ENCODE peak calls at places on chromosomes 5 and 9, in eight cellular contexts. J, Y, Z, N, U, A, X and G are unnamed samples.

GRCh38 chr5:53397845-53398244 is 82.6 kb upstream of the FST start:
- DNase-seq in J (peak; percentile 30), Y (no peak), U (no peak), A (peak; percentile 14), Z (peak; percentile 90), X (peak; percentile 6), N (no peak), G (peak; percentile 33)

GRCh38 chr5:12147513-12147912 is 243.3 kb upstream of the CTNND2 start:
- DNase-seq in J (no peak), Z (no peak), A (no peak), N (no peak), X (no peak), U (no peak), Y (no peak), G (no peak)

GRCh38 chr5:36177715-36178556 is 26.0 kb downstream of the SKP2 start:
- DNase-seq in A (no peak), U (no peak), J (no peak), Z (peak; percentile 65), X (no peak), N (no peak), Y (no peak), G (no peak)

GRCh38 chr5:95773325-95774059 is 42.4 kb downstream of the RHOBTB3 start:
- DNase-seq in U (no peak), X (no peak), N (no peak), J (no peak), Y (no peak), Z (peak; percentile 90), A (no peak), G (no peak)

GRCh38 chr5:178465228-178465860 is 124.8 kb downstream of the COL23A1 start:
- DNase-seq in N (no peak), J (no peak), U (no peak), Y (no peak), A (no peak), Z (no peak), X (no peak), G (no peak)

GRCh38 chr5:6636293-6636692 is 3.1 kb downstream of the SRD5A1 start:
- DNase-seq in Z (no peak), Y (no peak), X (no peak), J (no peak), U (no peak), N (peak; percentile 68), A (no peak), G (no peak)

GRCh38 chr5:134130239-134130945 is 15.9 kb downstream of the TCF7 start:
- DNase-seq in X (no peak), Z (no peak), A (no peak), Y (no peak), U (no peak), N (peak; percentile 27), J (no peak), G (no peak)

GRCh38 chr5:89524785-89525184 is 641.8 kb upstream of the MEF2C start:
- DNase-seq in Z (no peak), N (no peak), J (no peak), X (no peak), U (no peak), Y (no peak), A (no peak), G (no peak)

DNA sequence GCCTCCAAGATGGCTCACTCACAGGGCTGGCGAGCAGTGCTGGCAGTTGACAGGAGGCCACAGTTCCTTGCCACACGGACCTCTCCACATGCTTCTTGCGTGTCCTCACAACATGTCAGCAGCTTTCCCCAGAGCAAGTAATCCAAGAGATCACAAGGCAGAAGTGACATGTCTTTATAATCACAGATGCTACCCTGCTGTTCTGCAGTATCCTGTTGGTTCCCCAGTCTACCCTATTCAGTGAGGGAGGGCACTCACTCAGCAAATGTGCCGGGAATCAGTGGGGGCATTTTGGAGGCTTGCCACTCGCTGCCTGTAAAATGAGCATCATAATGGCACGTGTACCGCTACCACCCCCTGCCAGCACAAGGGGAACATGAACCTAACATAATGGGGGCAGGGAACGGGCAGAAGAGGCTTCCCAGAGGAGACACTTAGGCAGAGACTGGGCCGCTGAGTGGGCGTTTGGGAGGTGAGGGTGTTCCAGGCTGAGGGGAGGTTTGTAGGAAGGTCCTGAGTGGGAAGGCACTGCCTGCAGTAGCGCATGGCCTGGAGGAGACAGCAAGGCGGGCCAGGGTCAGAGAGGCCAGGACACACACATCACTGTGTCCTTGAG is 70.1 kb downstream of the EXOSC2 start:
- DNase-seq in N (no peak), X (no peak), U (no peak), Y (no peak), Z (no peak), A (no peak), J (no peak), G (no peak)
- H3K4me1 ChIP-seq in N (peaks cover 22% of the 10 kb centered on the region), X (peaks cover 33% of the 10 kb centered on the region), U (peaks cover 7% of the 10 kb centered on the region), Y (peaks cover 10% of the 10 kb centered on the region), Z (peaks cover 28% of the 10 kb centered on the region), A (peaks cover 48% of the 10 kb centered on the region), J (peaks cover 28% of the 10 kb centered on the region), G (peaks cover 15% of the 10 kb centered on the region)

GRCh38 chr5:142769251-142769792 is 855 bp upstream of the ARHGAP26 start:
- DNase-seq in J (no peak), N (no peak), X (peak; percentile 32), U (no peak), Y (peak; percentile 31), A (no peak), Z (no peak), G (no peak)

GRCh38 chr5:142767925-142768324 is 2.3 kb upstream of the ARHGAP26 start:
- DNase-seq in A (no peak), N (no peak), Y (no peak), U (no peak), J (no peak), X (no peak), Z (no peak), G (no peak)

GRCh38 chr5:142772766-142773293 is 2.7 kb downstream of the ARHGAP26 start:
- DNase-seq in X (no peak), Y (no peak), J (no peak), N (no peak), A (no peak), U (no peak), Z (no peak), G (no peak)

GRCh38 chr5:142770650-142771609 is 753 bp downstream of the ARHGAP26 start:
- DNase-seq in X (peak; percentile 67), Z (no peak), A (peak; percentile 51), N (peak; percentile 84), U (peak; percentile 58), Y (peak; percentile 68), J (peak; percentile 51), G (peak; percentile 55)

GRCh38 chr5:142769793-142770649 is at the start of gene ARHGAP26:
- DNase-seq in X (peak; percentile 96), Y (peak; percentile 98), N (peak; percentile 99), J (peak; percentile 97), A (peak; percentile 99), Z (peak; percentile 91), U (peak; percentile 97), G (peak; percentile 98)
- TF ChIP-seq CTCF in X (no peak), Y (no peak), N (peak; percentile 41), J (peak; percentile 32), A (peak; percentile 42), Z (peak; percentile 46), U (peak; percentile 45), G (peak; percentile 43)

GRCh38 chr5:149414405-149415244 is 35.5 kb upstream of the IL17B start:
- DNase-seq in N (no peak), J (peak; percentile 39), Y (no peak), A (peak; percentile 67), X (no peak), U (no peak), Z (peak; percentile 79), G (peak; percentile 79)

GRCh38 chr5:149412783-149413476 is 33.8 kb upstream of the IL17B start:
- DNase-seq in U (no peak), Y (peak; percentile 40), X (no peak), J (peak; percentile 36), N (peak; percentile 55), A (no peak), Z (no peak), G (peak; percentile 58)

GRCh38 chr5:149415245-149415967 is 36.3 kb upstream of the IL17B start:
- DNase-seq in Y (no peak), N (no peak), J (no peak), X (no peak), A (no peak), U (no peak), Z (no peak), G (no peak)

GRCh38 chr5:149411738-149412519 is 32.8 kb upstream of the IL17B start:
- DNase-seq in N (peak; percentile 23), Y (no peak), Z (no peak), X (no peak), U (no peak), A (no peak), J (no peak), G (no peak)

DNA sequence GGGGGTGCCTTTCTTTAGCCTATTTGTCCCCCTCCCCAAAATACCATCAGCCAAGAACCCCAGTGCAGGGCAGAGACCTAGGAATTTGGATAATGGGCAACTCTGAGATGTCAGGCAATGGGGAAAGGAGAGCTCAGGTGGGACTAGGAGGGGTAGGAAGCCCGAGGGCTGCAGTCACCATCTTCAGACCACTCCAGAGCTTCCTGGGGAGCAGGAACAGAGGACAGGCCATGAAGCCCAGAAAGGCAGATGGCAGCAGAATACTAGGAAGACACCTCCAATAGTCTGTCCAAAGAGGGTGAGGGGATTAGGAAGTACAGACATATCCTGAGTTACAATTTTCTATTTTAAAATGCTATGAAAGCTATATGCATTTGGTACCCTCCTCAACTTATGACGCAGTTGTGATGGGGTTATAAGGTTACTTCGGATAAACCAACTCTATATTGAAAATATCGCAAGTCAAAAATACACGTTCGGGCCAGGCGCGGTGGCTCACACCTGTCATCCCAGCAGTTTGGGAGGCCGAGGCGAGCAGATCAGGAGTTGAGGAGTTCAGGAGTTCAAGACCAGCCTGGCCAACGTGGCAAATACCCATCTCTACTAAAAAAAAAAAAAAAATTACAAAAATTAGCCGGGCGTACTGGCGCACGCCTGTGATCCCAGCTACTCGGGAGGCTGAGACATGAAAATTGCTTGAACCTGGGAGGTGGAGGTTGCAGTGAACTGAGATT is 34.6 kb upstream of the IL17B start:
- DNase-seq in Y (no peak), N (peak; percentile 20), U (no peak), Z (no peak), A (no peak), J (no peak), X (no peak), G (no peak)
- H3K4me3 ChIP-seq in Y (peak overlapping the region; percentile 15), N (peak overlapping the region; percentile 55), U (no peak overlapping the region), Z (no peak overlapping the region), A (peak overlapping the region; percentile 63), J (peak overlapping the region; percentile 59), X (no peak overlapping the region), G (no peak overlapping the region)

GRCh38 chr5:40603378-40603777 is 76.3 kb upstream of the PTGER4 start:
- DNase-seq in A (no peak), N (no peak), Y (no peak), J (no peak), U (no peak), X (no peak), Z (peak; percentile 58), G (no peak)
- H3K4me1 ChIP-seq in A (peaks cover 11% of the 10 kb centered on the region), N (peaks cover 10% of the 10 kb centered on the region), Y (no peaks in the 10 kb centered on the region), J (no peaks in the 10 kb centered on the region), U (no peaks in the 10 kb centered on the region), X (no peaks in the 10 kb centered on the region), Z (peaks cover 9% of the 10 kb centered on the region), G (no peaks in the 10 kb centered on the region)

DNA sequence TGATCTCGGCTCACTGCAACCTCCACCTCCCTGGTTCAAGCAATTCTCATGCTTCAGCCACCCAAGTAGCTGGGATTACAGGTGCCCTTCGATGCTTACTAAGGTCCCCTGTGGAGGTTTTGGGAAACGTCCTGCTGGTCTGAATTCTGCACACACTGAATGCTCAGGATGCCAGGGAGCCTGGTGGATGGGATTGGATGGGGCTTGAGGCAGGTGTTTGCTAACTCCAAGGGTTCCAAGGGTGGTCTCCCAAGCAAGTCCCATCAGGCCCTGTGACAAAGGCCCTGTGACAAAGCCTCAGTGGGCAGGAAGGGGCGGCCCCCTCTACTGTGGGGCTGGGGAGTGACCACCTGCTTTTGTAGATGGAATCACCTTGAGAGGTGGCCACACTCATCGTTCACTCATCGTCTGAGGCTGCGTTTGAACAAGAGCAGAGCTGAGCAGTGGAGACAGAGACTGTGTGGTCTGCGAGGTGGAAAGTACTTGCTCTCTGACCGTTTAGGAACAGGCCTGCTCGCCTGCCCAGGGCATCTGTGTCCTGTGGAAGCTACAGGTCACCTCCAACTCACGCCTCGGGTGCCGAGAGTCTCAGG is 40.2 kb downstream of the MRPL36 start:
- DNase-seq in Z (no peak), A (no peak), N (no peak), U (peak; percentile 5), Y (no peak), J (no peak), X (no peak), G (peak; percentile 39)
- TF ChIP-seq CTCF in Z (no peak), A (no peak), N (no peak), U (no peak), Y (no peak), J (no peak), X (no peak), G (no peak)